ENCODE peak calls at places on chromosomes 11 and 22, in four cellular contexts. X is breast epithelium; Q is tibial nerve; G is CD8-positive, alpha-beta T cell. H is an unnamed sample.

GRCh38 chr22:42931421-42932196 is 74.5 kb upstream of the ARFGAP3 start:
- DNase-seq in G (no peak), X (no peak), Q (no peak), H (no peak)

GRCh38 chr11:126188332-126189108 is 22.9 kb downstream of the RPUSD4 start:
- DNase-seq in G (no peak), Q (no peak), X (no peak), H (no peak)

GRCh38 chr11:58592760-58593472 is 14.1 kb downstream of the ZFP91 start:
- DNase-seq in G (no peak), X (no peak), Q (no peak), H (no peak)

GRCh38 chr11:8728566-8728965 is 46.0 kb downstream of the RPL27A start:
- DNase-seq in Q (no peak), X (no peak), G (no peak), H (no peak)

GRCh38 chr11:13094930-13095687 is 86.0 kb downstream of the RASSF10 start:
- DNase-seq in G (no peak), X (no peak), Q (no peak), H (no peak)

GRCh38 chr11:126817096-126817495 is 183.5 kb downstream of the KIRREL3 start:
- DNase-seq in G (no peak), Q (no peak), X (no peak), H (no peak)

GRCh38 chr11:15863411-15863810 is 492.9 kb downstream of the SOX6 start:
- DNase-seq in G (no peak), Q (no peak), X (no peak), H (no peak)

GRCh38 chr11:123286761-123287160 is 91.7 kb upstream of the CLMP start:
- DNase-seq in X (no peak), G (no peak), Q (no peak), H (no peak)

GRCh38 chr11:74466916-74467885 is at the start of gene KCNE3:
- DNase-seq in Q (no peak), X (no peak), G (no peak), H (no peak)

GRCh38 chr11:113668255-113668654 is 37.9 kb downstream of the TMPRSS5 start:
- DNase-seq in Q (no peak), X (no peak), G (no peak), H (no peak)

GRCh38 chr11:117857734-117858369 is 18.6 kb downstream of the FXYD6 start:
- DNase-seq in Q (no peak), X (no peak), G (peak; percentile 15), H (no peak)

GRCh38 chr11:22371188-22371587 is 33.0 kb downstream of the SLC17A6 start:
- DNase-seq in X (no peak), Q (no peak), G (no peak), H (no peak)

GRCh38 chr22:21652547-21653545 is 10.7 kb downstream of the SDF2L1 start:
- DNase-seq in X (no peak), Q (no peak), G (no peak), H (no peak)

GRCh38 chr22:42270178-42270511 is 308 bp downstream of the TCF20 start:
- DNase-seq in G (peak; percentile 67), Q (no peak), X (no peak), H (no peak)

GRCh38 chr22:49023161-49023878 is 804.4 kb downstream of the BRD1 start:
- DNase-seq in X (peak; percentile 40), Q (no peak), G (no peak), H (no peak)

GRCh38 chr22:40414838-40415505 is 44.6 kb downstream of the SGSM3 start:
- DNase-seq in Q (no peak), X (no peak), G (no peak), H (no peak)

GRCh38 chr11:64742940-64743590 is 877 bp downstream of the RASGRP2 start:
- DNase-seq in G (peak; percentile 91), X (no peak), Q (peak; percentile 64), H (peak; percentile 31)

GRCh38 chr11:32391479-32391878 is 43.9 kb downstream of the WT1 start:
- DNase-seq in Q (no peak), G (no peak), X (no peak), H (no peak)
- H3K27ac ChIP-seq in Q (no peak overlapping the region), G (no peak overlapping the region), X (no peak overlapping the region), H (no peak overlapping the region)

DNA sequence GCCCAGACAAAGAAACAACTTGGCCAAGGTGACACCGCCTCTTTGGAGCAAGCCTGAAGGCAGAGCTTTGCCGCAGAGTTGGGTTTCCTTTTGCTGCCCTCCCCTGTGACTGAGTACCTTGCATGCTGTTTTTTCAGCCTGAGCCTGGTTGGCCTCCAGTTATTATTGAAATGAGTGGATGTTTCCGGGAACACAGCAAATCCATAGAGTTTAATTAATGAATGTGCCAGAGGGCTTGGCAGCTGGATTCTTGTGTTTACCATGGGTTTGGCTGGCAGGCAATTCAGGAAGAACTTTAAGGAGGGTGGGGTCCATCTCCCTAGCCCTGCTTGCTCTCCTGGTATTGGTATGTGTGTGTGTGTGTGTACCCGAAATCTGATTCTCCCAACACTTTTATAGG is 65.6 kb upstream of the CRYBB3 start:
- DNase-seq in G (no peak), X (peak; percentile 78), Q (no peak), H (no peak)
- H3K27ac ChIP-seq in G (no peak overlapping the region), X (peak overlapping the region; percentile 76), Q (no peak overlapping the region), H (no peak overlapping the region)

GRCh38 chr22:19786264-19786585 is 25.6 kb downstream of the TBX1 start:
- DNase-seq in G (no peak), X (no peak), Q (no peak), H (no peak)
- H3K27ac ChIP-seq in G (no peak overlapping the region), X (no peak overlapping the region), Q (no peak overlapping the region), H (no peak overlapping the region)

GRCh38 chr11:46251954-46252353 is 25.5 kb upstream of the CREB3L1 start:
- DNase-seq in X (no peak), Q (no peak), G (no peak), H (no peak)

GRCh38 chr11:46252373-46252914 is 25.0 kb upstream of the CREB3L1 start:
- DNase-seq in Q (no peak), G (no peak), X (no peak), H (no peak)

GRCh38 chr11:46248270-46249102 is 29.0 kb upstream of the CREB3L1 start:
- DNase-seq in G (no peak), X (no peak), Q (no peak), H (no peak)

GRCh38 chr11:46249103-46249942 is 28.1 kb upstream of the CREB3L1 start:
- DNase-seq in Q (no peak), G (no peak), X (no peak), H (no peak)

DNA sequence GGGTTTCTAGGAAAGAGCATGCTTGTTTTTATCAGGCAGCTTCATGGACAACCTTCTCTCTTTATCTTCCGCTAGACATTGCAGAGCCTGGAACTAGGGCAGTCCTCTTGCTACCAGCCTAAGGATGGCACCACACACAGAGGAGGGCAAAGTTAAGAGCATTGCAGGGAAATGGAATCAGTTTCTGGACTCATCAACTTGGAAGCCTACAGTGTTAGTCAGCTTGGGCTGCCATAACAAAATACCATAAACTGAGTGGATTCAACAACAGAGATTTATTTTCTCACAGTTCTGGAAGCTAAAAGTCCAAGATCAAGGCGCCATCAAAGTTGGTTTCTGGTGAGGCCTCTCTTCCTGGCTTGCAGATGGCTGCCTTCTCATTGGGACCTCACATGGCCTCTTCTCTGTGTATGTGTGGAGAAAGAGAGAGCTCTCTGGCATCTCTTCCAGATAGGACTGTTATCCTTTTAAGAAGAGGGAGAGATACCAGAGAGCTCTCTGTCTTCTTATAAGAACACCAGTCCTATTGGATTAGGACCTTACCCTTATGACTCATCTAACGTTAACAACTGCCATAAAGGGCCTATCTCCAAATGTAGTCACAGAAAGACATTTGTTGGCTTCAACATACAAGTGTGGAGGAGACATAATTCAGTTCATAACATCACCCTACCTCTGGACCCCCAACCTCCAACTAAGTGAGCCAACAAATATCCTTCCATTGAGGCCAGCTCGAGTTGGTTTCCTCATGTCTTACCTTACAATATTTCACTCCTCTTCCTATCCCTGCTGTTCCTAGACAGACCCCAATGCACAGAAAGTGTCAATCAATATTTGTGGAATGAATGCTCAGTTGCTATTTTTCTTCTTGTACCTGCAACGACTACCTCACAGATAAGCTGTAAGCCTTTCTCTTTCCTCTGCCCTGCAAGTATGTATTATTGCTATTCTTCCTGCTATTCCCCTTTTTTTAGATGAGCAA is 27.1 kb upstream of the CREB3L1 start:
- DNase-seq in X (no peak), Q (no peak), G (no peak), H (no peak)
- H3K27ac ChIP-seq in X (no peak overlapping the region), Q (no peak overlapping the region), G (no peak overlapping the region), H (no peak overlapping the region)